ENCODE peak calls at places on chromosome 20, in seven cellular contexts. One of them, this sample, is unnamed.

GRCh38 chr20:4925842-4926530 is 75.3 kb downstream of the SLC23A2 start:
- DNase-seq in IMR-90: peak
- DNase-seq in RWPE1: peak
- DNase-seq in KG1: no peak
- DNase-seq in foreskin fibroblast: no peak
- DNase-seq in germinal center: no peak
- DNase-seq in NCI-H1417: no peak
- DNase-seq in this sample: no peak

GRCh38 chr20:57632286-57632685 is 12.1 kb upstream of the ZBP1 start:
- DNase-seq in germinal center: no peak
- DNase-seq in KG1: no peak
- DNase-seq in NCI-H1417: no peak
- DNase-seq in foreskin fibroblast: no peak
- DNase-seq in RWPE1: no peak
- DNase-seq in IMR-90: no peak
- DNase-seq in this sample: no peak

GRCh38 chr20:50673146-50673830 is 18.1 kb downstream of the RIPOR3 start:
- DNase-seq in germinal center: no peak
- DNase-seq in IMR-90: no peak
- DNase-seq in KG1: no peak
- DNase-seq in RWPE1: no peak
- DNase-seq in foreskin fibroblast: peak
- DNase-seq in NCI-H1417: no peak
- DNase-seq in this sample: no peak

GRCh38 chr20:33878583-33878982 is 67.4 kb downstream of the CHMP4B start:
- DNase-seq in foreskin fibroblast: no peak
- DNase-seq in NCI-H1417: no peak
- DNase-seq in IMR-90: no peak
- DNase-seq in KG1: no peak
- DNase-seq in RWPE1: no peak
- DNase-seq in germinal center: no peak
- DNase-seq in this sample: no peak

GRCh38 chr20:37385176-37385575 is 39.2 kb downstream of the SRC start:
- DNase-seq in RWPE1: no peak
- DNase-seq in germinal center: no peak
- DNase-seq in NCI-H1417: no peak
- DNase-seq in KG1: no peak
- DNase-seq in foreskin fibroblast: no peak
- DNase-seq in IMR-90: no peak
- DNase-seq in this sample: no peak

GRCh38 chr20:23145281-23145700 is 59.2 kb upstream of the CD93 start:
- DNase-seq in germinal center: no peak
- DNase-seq in RWPE1: no peak
- DNase-seq in foreskin fibroblast: peak
- DNase-seq in KG1: no peak
- DNase-seq in NCI-H1417: no peak
- DNase-seq in IMR-90: peak
- DNase-seq in this sample: no peak

GRCh38 chr20:62885808-62886708 is 24.4 kb upstream of the TCFL5 start:
- DNase-seq in RWPE1: no peak
- DNase-seq in foreskin fibroblast: no peak
- DNase-seq in germinal center: no peak
- DNase-seq in IMR-90: no peak
- DNase-seq in NCI-H1417: no peak
- DNase-seq in KG1: no peak
- DNase-seq in this sample: no peak

GRCh38 chr20:57638895-57639236 is 18.6 kb upstream of the ZBP1 start:
- DNase-seq in RWPE1: no peak
- DNase-seq in foreskin fibroblast: no peak
- DNase-seq in germinal center: no peak
- DNase-seq in IMR-90: no peak
- DNase-seq in KG1: no peak
- DNase-seq in NCI-H1417: no peak
- DNase-seq in this sample: no peak

GRCh38 chr20:14712302-14712739 is 374.9 kb upstream of the FLRT3 start:
- DNase-seq in KG1: no peak
- DNase-seq in IMR-90: peak
- DNase-seq in RWPE1: peak
- DNase-seq in foreskin fibroblast: peak
- DNase-seq in NCI-H1417: no peak
- DNase-seq in germinal center: no peak
- DNase-seq in this sample: no peak

GRCh38 chr20:37276494-37277252 is 12.8 kb upstream of the MANBAL start:
- DNase-seq in germinal center: peak
- DNase-seq in foreskin fibroblast: peak
- DNase-seq in RWPE1: peak
- DNase-seq in NCI-H1417: no peak
- DNase-seq in KG1: no peak
- DNase-seq in IMR-90: peak
- DNase-seq in this sample: peak

GRCh38 chr20:57211949-57212889 is 54.2 kb downstream of the BMP7 start:
- DNase-seq in germinal center: no peak
- DNase-seq in KG1: no peak
- DNase-seq in NCI-H1417: peak
- DNase-seq in IMR-90: peak
- DNase-seq in foreskin fibroblast: no peak
- DNase-seq in RWPE1: peak
- DNase-seq in this sample: no peak

GRCh38 chr20:48949304-48950170 is 28.0 kb downstream of the ARFGEF2 start:
- DNase-seq in IMR-90: no peak
- DNase-seq in RWPE1: no peak
- DNase-seq in KG1: no peak
- DNase-seq in germinal center: no peak
- DNase-seq in foreskin fibroblast: no peak
- DNase-seq in NCI-H1417: no peak
- DNase-seq in this sample: peak

GRCh38 chr20:54466112-54466511 is 9.3 kb upstream of the DOK5 start:
- DNase-seq in germinal center: no peak
- DNase-seq in KG1: no peak
- DNase-seq in IMR-90: no peak
- DNase-seq in RWPE1: no peak
- DNase-seq in NCI-H1417: no peak
- DNase-seq in foreskin fibroblast: no peak
- DNase-seq in this sample: no peak

GRCh38 chr20:61812771-61813485 is 252.8 kb downstream of the TAF4 start:
- DNase-seq in foreskin fibroblast: no peak
- DNase-seq in IMR-90: no peak
- DNase-seq in RWPE1: peak
- DNase-seq in NCI-H1417: no peak
- DNase-seq in germinal center: no peak
- DNase-seq in KG1: no peak
- DNase-seq in this sample: no peak

This sample was measured in Kasumi-1.